ENCODE peak calls at places on chromosomes 6 and 20, in ten cellular contexts. P is right cardiac atrium, K is mucosa of descending colon, T is brain microvascular endothelial cell, J is skeletal muscle cell, S is epithelial cell of esophagus, E is BJ, D is choroid plexus epithelial cell, W is mesenchymal stem cell, A is mammary epithelial cell. X is an unnamed sample.

GRCh38 chr20:4366076-4366475 is 350.7 kb upstream of the RNF24 start:
- DNase-seq in T (no peak), D (peak), K (no peak), W (no peak), E (no peak), P (no peak), J (no peak), A (peak), S (peak), X (no peak)

GRCh38 chr6:135179920-135180457 is 1.1 kb upstream of the MYB start:
- DNase-seq in J (no peak), K (no peak), P (no peak), S (no peak), A (no peak), D (peak), T (no peak), W (no peak), E (no peak), X (no peak)

GRCh38 chr20:35791823-35792222 is 20.0 kb downstream of the PHF20 start:
- DNase-seq in P (no peak), D (peak), E (peak), J (peak), T (no peak), K (no peak), A (peak), W (peak), S (peak), X (no peak)

GRCh38 chr6:107290491-107290890 is 168.9 kb downstream of the PDSS2 start:
- DNase-seq in D (no peak), E (no peak), A (peak), J (no peak), T (no peak), W (no peak), P (no peak), K (no peak), S (no peak), X (no peak)

GRCh38 chr20:62701161-62702007 is 7.3 kb upstream of the NTSR1 start:
- DNase-seq in P (no peak), S (no peak), T (no peak), K (no peak), W (no peak), D (no peak), E (no peak), J (no peak), A (no peak), X (no peak)

GRCh38 chr20:57751411-57751810 is 41.6 kb upstream of the PMEPA1 start:
- DNase-seq in K (no peak), S (no peak), T (no peak), P (no peak), J (no peak), W (no peak), A (no peak), D (no peak), E (no peak), X (no peak)

GRCh38 chr6:18166314-18167007 is 11.2 kb downstream of the KDM1B start:
- DNase-seq in E (peak), K (no peak), A (no peak), D (no peak), W (no peak), S (peak), T (no peak), P (no peak), J (no peak), X (no peak)

GRCh38 chr6:5335020-5335419 is 73.7 kb downstream of the FARS2 start:
- DNase-seq in T (no peak), J (no peak), W (no peak), P (no peak), E (no peak), A (no peak), S (no peak), K (no peak), D (no peak), X (no peak)

GRCh38 chr6:131070061-131070460 is 7.0 kb upstream of the EPB41L2 start:
- DNase-seq in D (no peak), J (no peak), W (no peak), P (no peak), S (no peak), A (no peak), T (no peak), E (no peak), K (no peak), X (no peak)

GRCh38 chr20:35497780-35498189 is 31.7 kb downstream of the C20orf173 start:
- DNase-seq in T (no peak), A (no peak), P (peak), K (peak), J (peak), S (no peak), W (no peak), D (no peak), E (no peak), X (no peak)

GRCh38 chr20:14383326-14383725 is 45.9 kb upstream of the FLRT3 start:
- DNase-seq in K (no peak), J (no peak), S (peak), D (no peak), T (no peak), A (no peak), P (no peak), E (no peak), W (no peak), X (no peak)

GRCh38 chr6:143060806-143061596 is at the start of gene AIG1:
- DNase-seq in D (no peak), P (no peak), K (peak), J (peak), A (peak), W (no peak), T (peak), E (no peak), S (no peak), X (peak)

GRCh38 chr6:159013229-159013628 is 13.2 kb upstream of the RSPH3 start:
- DNase-seq in K (no peak), W (no peak), S (no peak), T (no peak), A (no peak), E (no peak), J (no peak), D (no peak), P (no peak), X (no peak)

GRCh38 chr20:59013959-59014608 is 5.1 kb upstream of the TUBB1 start:
- DNase-seq in T (no peak), S (no peak), A (no peak), E (no peak), D (peak), J (peak), W (no peak), K (no peak), P (no peak), X (no peak)

GRCh38 chr6:126167726-126168125 is 172.2 kb upstream of the CENPW start:
- DNase-seq in D (peak), K (no peak), A (no peak), J (no peak), W (peak), T (no peak), S (no peak), E (no peak), P (no peak), X (no peak)

GRCh38 chr6:4543596-4543995 is 232.6 kb upstream of the CDYL start:
- DNase-seq in E (no peak), W (peak), P (no peak), A (no peak), K (no peak), T (peak), J (no peak), D (peak), S (no peak), X (no peak)

GRCh38 chr6:54680531-54680930 is 166.0 kb upstream of the FAM83B start:
- DNase-seq in S (no peak), E (no peak), T (no peak), W (no peak), K (no peak), J (no peak), D (no peak), P (no peak), A (no peak), X (no peak)

GRCh38 chr20:25461766-25462165 is 54.3 kb downstream of the GINS1 start:
- DNase-seq in A (no peak), E (no peak), S (no peak), J (no peak), P (no peak), K (peak), W (no peak), T (no peak), D (no peak), X (no peak)

GRCh38 chr6:160178271-160178670 is 56.7 kb downstream of the SLC22A1 start:
- DNase-seq in P (no peak), K (no peak), J (no peak), T (no peak), W (no peak), D (peak), A (no peak), E (no peak), S (no peak), X (no peak)

GRCh38 chr20:38121741-38122140 is 43.3 kb downstream of the TGM2 start:
- DNase-seq in K (no peak), P (no peak), D (no peak), A (no peak), J (no peak), W (peak), S (no peak), E (no peak), T (no peak), X (peak)

GRCh38 chr6:163533443-163533842 is 118.9 kb downstream of the QKI start:
- DNase-seq in P (no peak), D (peak), T (peak), A (peak), E (peak), S (peak), K (no peak), J (peak), W (peak), X (no peak)

GRCh38 chr20:22389836-22390542 is 194.4 kb downstream of the FOXA2 start:
- DNase-seq in J (no peak), K (no peak), E (no peak), D (peak), S (peak), P (no peak), T (no peak), A (peak), W (no peak), X (no peak)

GRCh38 chr6:52647199-52647598 is 23.7 kb upstream of the TMEM14A start:
- DNase-seq in A (peak), E (no peak), J (peak), P (no peak), S (peak), K (no peak), D (peak), W (peak), T (no peak), X (no peak)

GRCh38 chr6:72414648-72415047 is 207.2 kb upstream of the KCNQ5 start:
- DNase-seq in K (no peak), P (no peak), S (no peak), W (no peak), A (no peak), D (no peak), E (no peak), T (no peak), J (no peak), X (no peak)

GRCh38 chr6:37381579-37381978 is 27.8 kb downstream of the RNF8 start:
- DNase-seq in K (peak), A (peak), T (peak), E (peak), P (no peak), J (no peak), W (peak), D (peak), S (peak), X (peak)

GRCh38 chr20:37343212-37343993 is 2.5 kb upstream of the SRC start:
- DNase-seq in J (no peak), E (no peak), T (no peak), S (no peak), P (no peak), D (no peak), K (peak), A (peak), W (no peak), X (peak)

GRCh38 chr6:101226677-101227135 is 166.8 kb upstream of the GRIK2 start:
- DNase-seq in T (peak), W (peak), S (peak), A (peak), E (peak), P (no peak), D (peak), K (peak), J (no peak), X (no peak)

GRCh38 chr20:5680227-5680626 is 70.0 kb upstream of the SHLD1 start:
- DNase-seq in T (no peak), P (no peak), W (no peak), E (no peak), S (peak), A (peak), J (no peak), K (no peak), D (peak), X (no peak)

GRCh38 chr20:33004141-33004751 is at the start of gene SUN5:
- DNase-seq in E (no peak), J (no peak), A (no peak), D (no peak), S (no peak), T (no peak), K (no peak), W (no peak), P (no peak), X (no peak)

GRCh38 chr6:160831751-160832150 is 129.7 kb downstream of the PLG start:
- DNase-seq in W (no peak), A (no peak), J (no peak), T (no peak), S (peak), D (no peak), E (no peak), P (no peak), K (no peak), X (no peak)

GRCh38 chr20:21820688-21821087 is 115.2 kb downstream of the PAX1 start:
- DNase-seq in A (no peak), K (no peak), P (no peak), D (no peak), S (no peak), J (no peak), T (no peak), E (no peak), W (no peak), X (no peak)

GRCh38 chr6:1510239-1510638 is 99.5 kb upstream of the FOXC1 start:
- DNase-seq in D (no peak), P (no peak), T (no peak), W (no peak), K (no peak), A (no peak), J (no peak), S (no peak), E (no peak), X (no peak)
- H3K4me3 ChIP-seq in D (no peak), P (no peak), T (no peak), W (no peak), K (no peak), A (no peak), J (no peak), S (no peak), E (no peak), X (no peak)

DNA sequence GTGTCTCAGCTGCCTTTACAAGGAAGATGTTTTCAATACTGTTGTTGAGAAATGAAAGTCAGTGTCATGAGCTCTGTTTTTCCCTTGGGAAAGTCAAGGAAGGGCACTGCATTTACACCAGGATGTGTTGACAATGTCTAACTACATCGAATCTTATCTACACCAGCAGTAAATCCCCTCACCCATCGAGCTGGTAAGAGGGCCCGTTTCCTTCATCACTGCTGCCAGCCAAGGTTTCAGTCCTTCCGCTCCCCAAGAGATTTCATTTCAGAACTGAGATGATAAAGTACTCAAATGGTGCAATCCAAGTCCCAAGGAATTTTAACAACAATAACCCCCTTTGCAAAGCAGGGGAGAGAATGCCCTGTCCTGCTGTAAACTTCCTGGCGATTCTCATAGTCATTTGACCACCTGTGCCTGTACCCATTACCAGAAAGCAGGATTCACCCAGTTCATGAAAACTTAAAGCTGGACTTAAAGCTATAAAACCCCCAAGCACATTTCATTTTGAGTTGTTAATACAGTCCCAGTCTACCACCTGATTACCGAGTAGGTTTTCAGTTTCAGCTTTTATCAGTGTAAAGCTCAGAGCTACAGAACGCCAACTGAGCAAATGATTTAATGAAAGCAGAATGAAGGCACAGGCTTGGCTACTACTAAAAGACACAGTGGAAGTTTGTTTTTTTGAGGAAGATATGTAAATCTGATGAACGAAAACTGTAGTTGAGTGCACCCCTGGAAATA is 122.5 kb upstream of the TAB2 start:
- DNase-seq in E (no peak), P (no peak), K (no peak), A (no peak), J (no peak), D (no peak), T (no peak), S (no peak), W (no peak), X (no peak)
- H3K4me3 ChIP-seq in E (no peak), P (no peak), K (no peak), A (no peak), J (no peak), D (no peak), T (no peak), S (no peak), W (no peak), X (no peak)

DNA sequence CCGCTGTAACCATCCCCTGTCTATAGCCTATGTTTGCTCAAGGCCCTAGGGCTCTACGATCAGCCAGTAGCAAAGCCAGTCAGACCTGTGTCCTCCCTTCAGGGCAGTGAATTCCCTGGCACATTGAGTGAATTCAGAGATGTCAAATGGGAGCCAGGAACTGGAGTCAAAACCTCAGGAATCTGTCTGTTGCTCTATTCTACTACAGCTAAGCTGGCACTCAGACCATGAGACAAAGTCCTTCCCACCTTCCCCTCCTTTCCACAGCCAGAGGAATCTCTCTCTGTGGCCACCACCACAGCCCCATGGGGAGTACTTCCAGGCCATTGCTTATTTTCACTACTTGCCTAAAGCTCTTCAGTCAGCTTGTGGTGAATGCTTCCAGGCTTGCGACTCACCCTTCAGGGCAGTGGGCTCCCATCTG is 82.0 kb downstream of the PKIB start:
- DNase-seq in D (peak), J (peak), T (no peak), E (no peak), P (no peak), W (peak), K (no peak), A (peak), S (peak), X (no peak)
- H3K4me3 ChIP-seq in D (no peak), J (no peak), T (no peak), E (no peak), P (no peak), W (no peak), K (no peak), A (no peak), S (no peak), X (no peak)

GRCh38 chr20:49285233-49285668 is 7.4 kb upstream of the ZNFX1 start:
- DNase-seq in P (no peak), S (no peak), W (no peak), J (no peak), E (no peak), T (no peak), D (no peak), A (no peak), K (no peak), X (no peak)

GRCh38 chr20:49286689-49287551 is 9.1 kb upstream of the ZNFX1 start:
- DNase-seq in D (no peak), A (no peak), W (peak), T (no peak), J (no peak), P (no peak), S (peak), K (peak), E (no peak), X (peak)

GRCh38 chr20:49284818-49285217 is 7.0 kb upstream of the ZNFX1 start:
- DNase-seq in P (no peak), J (no peak), E (no peak), W (no peak), D (no peak), K (no peak), S (no peak), T (no peak), A (no peak), X (no peak)

GRCh38 chr20:49287555-49288249 is 9.8 kb upstream of the ZNFX1 start:
- DNase-seq in K (no peak), D (peak), W (peak), S (no peak), P (no peak), J (no peak), A (no peak), E (peak), T (no peak), X (no peak)

GRCh38 chr20:49285813-49286494 is 8.1 kb upstream of the ZNFX1 start:
- DNase-seq in E (no peak), W (no peak), K (no peak), S (no peak), D (no peak), J (no peak), P (no peak), T (no peak), A (no peak), X (no peak)
- H3K4me3 ChIP-seq in E (no peak), W (peak), K (no peak), S (no peak), D (no peak), J (no peak), P (no peak), T (peak), A (no peak), X (no peak)

GRCh38 chr20:13058666-13059389 is 50.1 kb downstream of the SPTLC3 start:
- DNase-seq in J (no peak), E (no peak), A (no peak), T (no peak), W (no peak), D (no peak), K (no peak), P (no peak), S (no peak), X (no peak)
- H3K4me3 ChIP-seq in J (no peak), E (no peak), A (no peak), T (no peak), W (no peak), D (no peak), K (no peak), P (no peak), S (no peak), X (no peak)

X was measured in colonic mucosa.